ENCODE peak calls at places on chromosomes 4 and X, in nine cellular contexts. One of them, this sample, is unnamed. For H3K4me1, the result is how much of the 10 kb centered on the place peaks cover.

GRCh38 chrX:120251471-120252011 is 929 bp downstream of the ZBTB33 start:
- DNase-seq in mammary epithelial cell: peak
- DNase-seq in fibroblast of lung: peak
- DNase-seq in heart left ventricle: no peak
- DNase-seq in GM12878: no peak
- DNase-seq in pancreas: no peak
- DNase-seq in body of pancreas: peak
- DNase-seq in colonic mucosa: peak
- DNase-seq in left ventricle myocardium inferior: no peak
- DNase-seq in this sample: peak

GRCh38 chrX:34288782-34289181 is 156.7 kb upstream of the FAM47A start:
- DNase-seq in heart left ventricle: no peak
- DNase-seq in GM12878: no peak
- DNase-seq in body of pancreas: no peak
- DNase-seq in colonic mucosa: no peak
- DNase-seq in pancreas: no peak
- DNase-seq in left ventricle myocardium inferior: no peak
- DNase-seq in mammary epithelial cell: no peak
- DNase-seq in fibroblast of lung: no peak
- DNase-seq in this sample: no peak

GRCh38 chr4:6222761-6223292 is 22.5 kb upstream of the JAKMIP1 start:
- DNase-seq in mammary epithelial cell: peak
- DNase-seq in heart left ventricle: no peak
- DNase-seq in body of pancreas: peak
- DNase-seq in GM12878: no peak
- DNase-seq in left ventricle myocardium inferior: no peak
- DNase-seq in pancreas: no peak
- DNase-seq in colonic mucosa: no peak
- DNase-seq in fibroblast of lung: peak
- DNase-seq in this sample: peak

GRCh38 chr4:85489273-85489672 is 14.3 kb downstream of the ARHGAP24 start:
- DNase-seq in fibroblast of lung: peak
- DNase-seq in heart left ventricle: peak
- DNase-seq in colonic mucosa: no peak
- DNase-seq in pancreas: no peak
- DNase-seq in GM12878: no peak
- DNase-seq in left ventricle myocardium inferior: no peak
- DNase-seq in body of pancreas: peak
- DNase-seq in mammary epithelial cell: no peak
- DNase-seq in this sample: no peak

GRCh38 chr4:66376921-66377320 is 706.6 kb upstream of the EPHA5 start:
- DNase-seq in pancreas: no peak
- DNase-seq in body of pancreas: no peak
- DNase-seq in left ventricle myocardium inferior: no peak
- DNase-seq in GM12878: no peak
- DNase-seq in fibroblast of lung: no peak
- DNase-seq in heart left ventricle: no peak
- DNase-seq in colonic mucosa: no peak
- DNase-seq in mammary epithelial cell: no peak
- DNase-seq in this sample: no peak

GRCh38 chrX:66030505-66031317 is 9.2 kb downstream of the VSIG4 start:
- DNase-seq in heart left ventricle: no peak
- DNase-seq in fibroblast of lung: no peak
- DNase-seq in colonic mucosa: peak
- DNase-seq in left ventricle myocardium inferior: no peak
- DNase-seq in mammary epithelial cell: peak
- DNase-seq in GM12878: no peak
- DNase-seq in body of pancreas: no peak
- DNase-seq in pancreas: no peak
- DNase-seq in this sample: no peak

GRCh38 chrX:36436286-36436860 is 516.8 kb downstream of the CFAP47 start:
- DNase-seq in colonic mucosa: no peak
- DNase-seq in GM12878: no peak
- DNase-seq in fibroblast of lung: no peak
- DNase-seq in pancreas: no peak
- DNase-seq in body of pancreas: no peak
- DNase-seq in mammary epithelial cell: no peak
- DNase-seq in heart left ventricle: no peak
- DNase-seq in left ventricle myocardium inferior: no peak
- DNase-seq in this sample: no peak

GRCh38 chr4:25484243-25484721 is 107.2 kb downstream of the ANAPC4 start:
- DNase-seq in left ventricle myocardium inferior: no peak
- DNase-seq in heart left ventricle: no peak
- DNase-seq in fibroblast of lung: peak
- DNase-seq in GM12878: peak
- DNase-seq in colonic mucosa: no peak
- DNase-seq in body of pancreas: no peak
- DNase-seq in pancreas: no peak
- DNase-seq in mammary epithelial cell: peak
- DNase-seq in this sample: no peak

GRCh38 chrX:136219893-136220292 is 31.3 kb downstream of the MAP7D3 start:
- DNase-seq in mammary epithelial cell: no peak
- DNase-seq in body of pancreas: no peak
- DNase-seq in colonic mucosa: no peak
- DNase-seq in left ventricle myocardium inferior: no peak
- DNase-seq in GM12878: no peak
- DNase-seq in fibroblast of lung: no peak
- DNase-seq in pancreas: no peak
- DNase-seq in heart left ventricle: no peak
- DNase-seq in this sample: no peak

GRCh38 chr4:2042207-2042946 is 16.8 kb upstream of the NAT8L start:
- DNase-seq in body of pancreas: peak
- DNase-seq in GM12878: no peak
- DNase-seq in fibroblast of lung: no peak
- DNase-seq in heart left ventricle: no peak
- DNase-seq in mammary epithelial cell: no peak
- DNase-seq in colonic mucosa: peak
- DNase-seq in left ventricle myocardium inferior: no peak
- DNase-seq in pancreas: peak
- DNase-seq in this sample: peak

GRCh38 chr4:73447701-73448100 is 11.7 kb downstream of the AFP start:
- DNase-seq in GM12878: no peak
- DNase-seq in heart left ventricle: no peak
- DNase-seq in pancreas: no peak
- DNase-seq in left ventricle myocardium inferior: no peak
- DNase-seq in fibroblast of lung: peak
- DNase-seq in mammary epithelial cell: no peak
- DNase-seq in colonic mucosa: no peak
- DNase-seq in body of pancreas: no peak
- DNase-seq in this sample: no peak

GRCh38 chrX:135484636-135485289 is 35.7 kb upstream of the INTS6L start:
- DNase-seq in heart left ventricle: no peak
- DNase-seq in fibroblast of lung: peak
- DNase-seq in pancreas: no peak
- DNase-seq in GM12878: no peak
- DNase-seq in colonic mucosa: no peak
- DNase-seq in mammary epithelial cell: peak
- DNase-seq in body of pancreas: no peak
- DNase-seq in left ventricle myocardium inferior: no peak
- DNase-seq in this sample: no peak

GRCh38 chrX:71181558-71181909 is 36.9 kb downstream of the NLGN3 start:
- DNase-seq in mammary epithelial cell: no peak
- DNase-seq in left ventricle myocardium inferior: no peak
- DNase-seq in colonic mucosa: peak
- DNase-seq in GM12878: no peak
- DNase-seq in body of pancreas: peak
- DNase-seq in heart left ventricle: no peak
- DNase-seq in fibroblast of lung: no peak
- DNase-seq in pancreas: no peak
- DNase-seq in this sample: no peak

GRCh38 chr4:119302073-119302832 is 19.7 kb downstream of the FABP2 start:
- DNase-seq in colonic mucosa: no peak
- DNase-seq in GM12878: no peak
- DNase-seq in heart left ventricle: no peak
- DNase-seq in pancreas: no peak
- DNase-seq in left ventricle myocardium inferior: no peak
- DNase-seq in body of pancreas: no peak
- DNase-seq in fibroblast of lung: no peak
- DNase-seq in mammary epithelial cell: no peak
- DNase-seq in this sample: no peak

GRCh38 chrX:68072016-68072415 is 361.3 kb downstream of the OPHN1 start:
- DNase-seq in heart left ventricle: no peak
- DNase-seq in body of pancreas: no peak
- DNase-seq in GM12878: no peak
- DNase-seq in left ventricle myocardium inferior: no peak
- DNase-seq in fibroblast of lung: peak
- DNase-seq in mammary epithelial cell: peak
- DNase-seq in colonic mucosa: no peak
- DNase-seq in pancreas: no peak
- DNase-seq in this sample: no peak

GRCh38 chrX:72201836-72202536 is 20.4 kb downstream of the PIN4 start:
- DNase-seq in body of pancreas: no peak
- DNase-seq in heart left ventricle: no peak
- DNase-seq in fibroblast of lung: peak
- DNase-seq in left ventricle myocardium inferior: no peak
- DNase-seq in GM12878: no peak
- DNase-seq in colonic mucosa: no peak
- DNase-seq in pancreas: no peak
- DNase-seq in mammary epithelial cell: peak
- DNase-seq in this sample: no peak

GRCh38 chr4:16573744-16574143 is 324.7 kb downstream of the LDB2 start:
- DNase-seq in mammary epithelial cell: no peak
- DNase-seq in GM12878: no peak
- DNase-seq in heart left ventricle: peak
- DNase-seq in fibroblast of lung: peak
- DNase-seq in left ventricle myocardium inferior: peak
- DNase-seq in colonic mucosa: no peak
- DNase-seq in body of pancreas: no peak
- DNase-seq in pancreas: no peak
- DNase-seq in this sample: no peak

GRCh38 chr4:76779740-76780459 is 118.0 kb downstream of the SOWAHB start:
- DNase-seq in mammary epithelial cell: no peak
- DNase-seq in heart left ventricle: no peak
- DNase-seq in GM12878: no peak
- DNase-seq in colonic mucosa: no peak
- DNase-seq in fibroblast of lung: peak
- DNase-seq in pancreas: no peak
- DNase-seq in left ventricle myocardium inferior: no peak
- DNase-seq in body of pancreas: no peak
- DNase-seq in this sample: no peak

GRCh38 chrX:9538544-9539045 is 73.7 kb downstream of the TBL1X start:
- DNase-seq in left ventricle myocardium inferior: no peak
- DNase-seq in colonic mucosa: peak
- DNase-seq in pancreas: no peak
- DNase-seq in fibroblast of lung: no peak
- DNase-seq in body of pancreas: peak
- DNase-seq in GM12878: no peak
- DNase-seq in heart left ventricle: no peak
- DNase-seq in mammary epithelial cell: no peak
- DNase-seq in this sample: no peak

GRCh38 chrX:3520987-3521875 is 174.8 kb upstream of the MXRA5 start:
- DNase-seq in heart left ventricle: no peak
- DNase-seq in GM12878: no peak
- DNase-seq in body of pancreas: no peak
- DNase-seq in mammary epithelial cell: no peak
- DNase-seq in left ventricle myocardium inferior: no peak
- DNase-seq in colonic mucosa: no peak
- DNase-seq in pancreas: no peak
- DNase-seq in fibroblast of lung: peak
- DNase-seq in this sample: no peak

GRCh38 chrX:21586001-21586400 is 72.1 kb downstream of the KLHL34 start:
- DNase-seq in fibroblast of lung: no peak
- DNase-seq in mammary epithelial cell: no peak
- DNase-seq in body of pancreas: no peak
- DNase-seq in left ventricle myocardium inferior: no peak
- DNase-seq in colonic mucosa: no peak
- DNase-seq in pancreas: no peak
- DNase-seq in heart left ventricle: no peak
- DNase-seq in GM12878: no peak
- DNase-seq in this sample: no peak

GRCh38 chr4:68518889-68519288 is 57.2 kb downstream of the UGT2B17 start:
- DNase-seq in body of pancreas: no peak
- DNase-seq in pancreas: no peak
- DNase-seq in left ventricle myocardium inferior: no peak
- DNase-seq in fibroblast of lung: no peak
- DNase-seq in mammary epithelial cell: no peak
- DNase-seq in heart left ventricle: no peak
- DNase-seq in colonic mucosa: no peak
- DNase-seq in GM12878: no peak
- DNase-seq in this sample: no peak

DNA sequence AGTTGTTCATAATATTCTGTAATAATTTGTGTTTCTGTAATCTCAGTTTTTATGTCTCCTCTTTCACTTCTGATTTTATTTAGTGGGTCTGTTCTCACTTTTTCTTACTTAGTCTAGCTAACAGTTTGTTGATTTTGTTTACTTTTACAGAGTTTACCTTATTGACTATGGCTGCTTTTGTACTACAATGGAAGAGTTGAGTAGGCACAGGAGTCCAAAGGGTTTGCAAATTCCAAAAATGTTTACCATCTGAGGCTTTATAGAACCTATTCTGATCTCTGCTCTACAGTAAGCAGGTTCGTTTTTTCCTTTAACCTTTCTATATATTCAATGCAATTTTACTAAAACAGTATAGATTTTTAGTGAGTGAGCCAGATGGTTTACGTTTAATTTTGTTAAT is 55.1 kb downstream of the UGT2B17 start:
- DNase-seq in pancreas: no peak
- DNase-seq in body of pancreas: no peak
- DNase-seq in colonic mucosa: no peak
- DNase-seq in fibroblast of lung: no peak
- DNase-seq in GM12878: no peak
- DNase-seq in mammary epithelial cell: no peak
- DNase-seq in heart left ventricle: no peak
- DNase-seq in left ventricle myocardium inferior: no peak
- DNase-seq in this sample: no peak
- H3K4me1 ChIP-seq in pancreas: under half
- H3K4me1 ChIP-seq in body of pancreas: under half
- H3K4me1 ChIP-seq in colonic mucosa: under half
- H3K4me1 ChIP-seq in fibroblast of lung: under half
- H3K4me1 ChIP-seq in GM12878: under half
- H3K4me1 ChIP-seq in mammary epithelial cell: under half
- H3K4me1 ChIP-seq in heart left ventricle: under half
- H3K4me1 ChIP-seq in left ventricle myocardium inferior: under half
- H3K4me1 ChIP-seq in this sample: under half

GRCh38 chr4:127641524-127641923 is 8.8 kb downstream of the INTU start:
- DNase-seq in GM12878: no peak
- DNase-seq in colonic mucosa: no peak
- DNase-seq in pancreas: no peak
- DNase-seq in left ventricle myocardium inferior: no peak
- DNase-seq in fibroblast of lung: peak
- DNase-seq in heart left ventricle: no peak
- DNase-seq in mammary epithelial cell: no peak
- DNase-seq in body of pancreas: no peak
- DNase-seq in this sample: no peak
- H3K4me1 ChIP-seq in GM12878: under half
- H3K4me1 ChIP-seq in colonic mucosa: under half
- H3K4me1 ChIP-seq in pancreas: under half
- H3K4me1 ChIP-seq in left ventricle myocardium inferior: under half
- H3K4me1 ChIP-seq in fibroblast of lung: under half
- H3K4me1 ChIP-seq in heart left ventricle: under half
- H3K4me1 ChIP-seq in mammary epithelial cell: under half
- H3K4me1 ChIP-seq in body of pancreas: under half
- H3K4me1 ChIP-seq in this sample: under half

GRCh38 chrX:39688219-39688575 is 409.6 kb downstream of the BCOR start:
- DNase-seq in colonic mucosa: no peak
- DNase-seq in pancreas: no peak
- DNase-seq in left ventricle myocardium inferior: no peak
- DNase-seq in GM12878: no peak
- DNase-seq in heart left ventricle: no peak
- DNase-seq in mammary epithelial cell: no peak
- DNase-seq in fibroblast of lung: no peak
- DNase-seq in body of pancreas: no peak
- DNase-seq in this sample: no peak
- H3K4me1 ChIP-seq in colonic mucosa: under half
- H3K4me1 ChIP-seq in pancreas: under half
- H3K4me1 ChIP-seq in left ventricle myocardium inferior: under half
- H3K4me1 ChIP-seq in GM12878: under half
- H3K4me1 ChIP-seq in heart left ventricle: under half
- H3K4me1 ChIP-seq in mammary epithelial cell: under half
- H3K4me1 ChIP-seq in fibroblast of lung: under half
- H3K4me1 ChIP-seq in body of pancreas: under half
- H3K4me1 ChIP-seq in this sample: under half

GRCh38 chrX:17007134-17007768 is 60.8 kb downstream of the REPS2 start:
- DNase-seq in body of pancreas: no peak
- DNase-seq in mammary epithelial cell: peak
- DNase-seq in colonic mucosa: no peak
- DNase-seq in GM12878: no peak
- DNase-seq in fibroblast of lung: peak
- DNase-seq in left ventricle myocardium inferior: no peak
- DNase-seq in heart left ventricle: no peak
- DNase-seq in pancreas: no peak
- DNase-seq in this sample: no peak
- H3K4me1 ChIP-seq in body of pancreas: under half
- H3K4me1 ChIP-seq in mammary epithelial cell: under half
- H3K4me1 ChIP-seq in colonic mucosa: under half
- H3K4me1 ChIP-seq in GM12878: under half
- H3K4me1 ChIP-seq in fibroblast of lung: under half
- H3K4me1 ChIP-seq in left ventricle myocardium inferior: under half
- H3K4me1 ChIP-seq in heart left ventricle: under half
- H3K4me1 ChIP-seq in pancreas: under half
- H3K4me1 ChIP-seq in this sample: under half

This sample was measured in stomach.